ENCODE peak calls at places on chromosomes 6 and 20, in ten cellular contexts. J is fibroblast of mammary gland, K is cardiac muscle cell, B is transverse colon, D is tibial artery, W is body of pancreas, R is mesendoderm, G is astrocyte of the spinal cord, N is right cardiac atrium, F is GM12865. E is an unnamed sample.

GRCh38 chr20:24546232-24546892 is 76.9 kb downstream of the SYNDIG1 start:
- DNase-seq in J (no peak), G (no peak), B (no peak), R (no peak), N (no peak), K (no peak), W (no peak), D (no peak), F (no peak), E (no peak)

GRCh38 chr6:152399409-152399808 is 237.8 kb downstream of the SYNE1 start:
- DNase-seq in D (peak), J (no peak), B (no peak), G (no peak), R (no peak), W (no peak), F (no peak), K (peak), N (peak), E (no peak)

GRCh38 chr20:19313342-19314069 is 101.1 kb downstream of the SLC24A3 start:
- DNase-seq in G (no peak), F (no peak), N (no peak), K (no peak), W (no peak), R (no peak), J (no peak), B (no peak), D (no peak), E (no peak)

GRCh38 chr6:29723666-29724588 is 693 bp downstream of the HLA-F start:
- DNase-seq in W (peak), N (peak), F (peak), J (no peak), K (peak), G (no peak), B (peak), R (peak), D (peak), E (peak)

GRCh38 chr6:40960784-40961430 is 78.1 kb downstream of the UNC5CL start:
- DNase-seq in N (peak), J (peak), G (no peak), B (no peak), K (no peak), W (no peak), R (no peak), F (no peak), D (no peak), E (no peak)

GRCh38 chr20:64242003-64242796 is 13.3 kb upstream of the PCMTD2 start:
- DNase-seq in F (no peak), D (peak), K (no peak), G (no peak), J (no peak), W (no peak), N (no peak), B (no peak), R (no peak), E (no peak)

GRCh38 chr20:64001607-64002011 is 20.7 kb downstream of the PRPF6 start:
- DNase-seq in K (no peak), B (no peak), J (no peak), D (no peak), N (no peak), R (no peak), G (peak), F (no peak), W (peak), E (no peak)

GRCh38 chr6:13927203-13927602 is 2.5 kb downstream of the RNF182 start:
- DNase-seq in W (no peak), D (no peak), F (no peak), B (no peak), J (no peak), G (no peak), R (peak), N (no peak), K (no peak), E (peak)

GRCh38 chr20:21074605-21075336 is 31.4 kb downstream of the LINC00237 start:
- DNase-seq in J (peak), W (no peak), D (no peak), B (no peak), F (peak), G (no peak), N (no peak), R (no peak), K (no peak), E (no peak)

GRCh38 chr6:85390775-85391174 is 59.1 kb upstream of the NT5E start:
- DNase-seq in J (peak), R (no peak), K (no peak), N (no peak), B (no peak), G (no peak), F (no peak), W (no peak), D (no peak), E (no peak)

GRCh38 chr6:137968901-137969300 is 101.8 kb downstream of the TNFAIP3 start:
- DNase-seq in D (no peak), F (no peak), K (no peak), R (peak), W (no peak), N (no peak), G (no peak), J (no peak), B (no peak), E (no peak)

GRCh38 chr6:46793138-46793537 is at the start of gene MEP1A:
- DNase-seq in B (no peak), N (no peak), J (no peak), W (no peak), G (no peak), D (no peak), R (no peak), K (no peak), F (no peak), E (no peak)

GRCh38 chr6:46796842-46797241 is 3.7 kb downstream of the MEP1A start:
- DNase-seq in B (no peak), J (peak), N (no peak), G (no peak), R (no peak), K (no peak), D (no peak), W (no peak), F (no peak), E (no peak)

GRCh38 chr6:46790359-46790874 is 2.8 kb upstream of the MEP1A start:
- DNase-seq in J (no peak), F (no peak), B (no peak), G (no peak), R (peak), D (no peak), N (no peak), K (no peak), W (no peak), E (no peak)

GRCh38 chr6:46792635-46793034 is 554 bp upstream of the MEP1A start:
- DNase-seq in G (no peak), K (no peak), W (no peak), B (no peak), R (no peak), J (no peak), F (no peak), D (no peak), N (no peak), E (no peak)

GRCh38 chr6:46794068-46794467 is 879 bp downstream of the MEP1A start:
- DNase-seq in K (no peak), J (no peak), W (no peak), N (no peak), D (no peak), B (no peak), F (no peak), R (no peak), G (no peak), E (no peak)
- H3K4me3 ChIP-seq in K (no peak), J (no peak), W (no peak), N (no peak), D (no peak), B (peak), F (no peak), R (no peak), G (no peak), E (no peak)

DNA sequence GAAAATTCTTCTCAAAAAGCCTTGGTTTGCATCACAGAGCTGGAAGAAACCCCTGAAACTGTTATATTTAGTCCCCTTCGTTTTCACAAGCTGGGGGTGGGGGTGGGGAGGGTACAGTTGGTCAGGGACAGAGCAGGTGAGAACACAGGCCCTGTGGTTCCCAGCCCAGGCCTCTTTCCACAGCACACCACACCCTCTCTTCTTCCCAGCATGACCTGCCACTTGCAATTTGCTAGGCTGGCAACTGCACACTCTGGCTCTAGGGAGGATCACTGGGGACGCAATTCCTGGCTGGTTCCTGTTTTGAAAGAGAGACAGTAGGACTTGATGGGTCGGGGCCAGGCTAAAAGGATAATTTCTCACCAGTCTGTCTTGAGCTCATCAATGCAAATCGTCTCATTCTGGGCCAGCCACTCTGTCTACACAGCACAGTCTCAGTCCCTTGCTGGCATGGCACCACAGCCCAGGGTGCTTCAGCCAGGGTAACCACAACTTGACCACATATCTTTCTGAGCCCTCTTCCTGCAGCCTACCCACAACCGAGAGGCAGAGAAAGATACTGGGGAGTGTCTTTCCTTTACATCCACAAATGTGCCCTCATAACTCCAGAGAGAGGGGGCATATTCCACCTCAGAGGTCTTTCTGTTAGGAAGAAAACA is 41.6 kb upstream of the EMILIN3 start:
- DNase-seq in J (no peak), K (no peak), D (no peak), R (no peak), W (no peak), G (no peak), F (peak), B (peak), N (no peak), E (no peak)
- H3K4me3 ChIP-seq in J (no peak), K (no peak), D (no peak), R (no peak), W (no peak), G (no peak), F (no peak), B (no peak), N (no peak), E (no peak)

GRCh38 chr20:47352332-47353223 is 3.9 kb downstream of the ZMYND8 start:
- DNase-seq in B (peak), K (no peak), J (no peak), N (peak), G (peak), W (peak), D (no peak), R (peak), F (peak), E (peak)
- H3K4me3 ChIP-seq in B (no peak), K (no peak), J (peak), N (peak), G (peak), W (no peak), D (no peak), R (no peak), F (peak), E (peak)

GRCh38 chr6:63576147-63576772 is 4.0 kb downstream of the LOC128125822 start:
- DNase-seq in K (no peak), R (no peak), W (no peak), J (no peak), G (no peak), B (no peak), F (no peak), D (no peak), N (no peak), E (no peak)
- H3K4me3 ChIP-seq in K (no peak), R (no peak), W (no peak), J (no peak), G (no peak), B (no peak), F (no peak), D (no peak), N (no peak), E (no peak)

GRCh38 chr20:36542516-36543186 is 1.3 kb downstream of the MYL9 start:
- DNase-seq in J (no peak), B (no peak), R (no peak), N (peak), G (no peak), W (no peak), F (no peak), D (no peak), K (no peak), E (no peak)
- H3K4me3 ChIP-seq in J (peak), B (peak), R (no peak), N (peak), G (peak), W (no peak), F (no peak), D (peak), K (peak), E (peak)

GRCh38 chr6:145147981-145148380 is 587.3 kb downstream of the EPM2A start:
- DNase-seq in W (no peak), B (no peak), N (no peak), G (no peak), F (no peak), D (no peak), K (no peak), J (no peak), R (no peak), E (no peak)
- H3K4me3 ChIP-seq in W (no peak), B (no peak), N (no peak), G (no peak), F (no peak), D (no peak), K (no peak), J (no peak), R (no peak), E (no peak)

DNA sequence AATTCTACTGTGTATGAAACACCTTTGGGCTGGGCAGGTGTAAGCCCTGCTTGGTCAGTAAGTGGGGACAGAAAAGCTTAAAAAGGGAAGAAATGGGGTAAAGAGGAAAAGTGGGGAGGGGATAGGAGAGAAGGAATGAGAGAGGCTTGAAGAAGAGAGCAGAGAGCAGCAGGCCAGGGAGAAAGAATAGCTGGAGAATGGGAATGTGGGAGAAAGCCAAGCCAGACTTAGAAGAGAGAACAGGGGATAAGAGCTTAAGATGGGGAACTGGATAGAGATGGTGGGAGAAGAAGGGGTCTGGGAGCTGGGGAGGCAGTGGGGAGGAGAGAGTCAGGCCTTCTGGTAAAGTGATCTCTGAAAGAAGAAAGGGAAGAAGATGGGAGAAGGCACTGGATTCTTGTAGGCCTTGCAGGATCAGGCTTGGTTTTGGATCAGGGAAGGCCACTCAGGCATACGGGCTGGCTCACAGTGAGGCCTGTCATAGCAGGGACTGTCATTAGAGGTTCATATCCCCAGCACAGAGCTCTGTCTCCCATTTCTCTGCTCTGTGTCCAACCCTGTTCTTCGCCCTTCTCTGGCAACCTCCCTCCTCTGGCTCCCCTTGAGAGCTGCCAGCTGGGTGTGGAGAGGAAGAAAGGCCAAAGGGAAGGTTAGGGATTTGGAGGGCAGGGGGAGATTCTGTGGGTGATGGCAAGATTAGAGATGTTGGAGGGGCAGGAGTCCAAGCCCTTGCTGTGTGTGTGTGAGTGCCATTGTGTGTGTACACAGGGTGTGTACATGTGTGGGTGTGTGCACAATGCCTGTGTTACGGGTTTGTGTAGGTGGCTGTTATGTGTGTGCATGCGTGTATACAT is 9.3 kb downstream of the SYNGAP1 start:
- DNase-seq in G (no peak), W (no peak), F (no peak), D (peak), R (no peak), J (no peak), N (peak), B (no peak), K (no peak), E (no peak)
- H3K4me3 ChIP-seq in G (no peak), W (no peak), F (no peak), D (no peak), R (no peak), J (peak), N (no peak), B (no peak), K (peak), E (peak)

DNA sequence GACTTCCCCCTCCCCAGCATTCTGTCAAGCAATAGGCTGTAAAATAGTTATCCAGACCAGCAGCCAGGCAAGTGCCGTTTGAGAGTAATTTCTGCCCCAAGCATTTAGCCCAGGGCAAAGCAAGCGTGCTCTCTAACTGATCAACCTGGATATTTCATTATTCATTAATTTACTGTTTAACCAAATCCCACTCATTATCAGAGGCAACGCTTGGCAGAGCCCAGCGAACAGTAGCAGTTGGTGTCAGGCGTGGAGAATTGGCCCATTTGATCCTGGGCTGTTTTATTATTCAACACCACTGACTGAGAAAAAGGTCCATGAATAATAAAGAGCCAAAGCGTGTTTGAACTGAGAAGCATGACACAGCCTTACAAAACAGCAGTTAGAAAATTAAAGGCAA is 35.3 kb downstream of the TFAP2B start:
- DNase-seq in R (no peak), K (no peak), B (no peak), W (no peak), G (no peak), N (no peak), F (no peak), J (no peak), D (no peak), E (no peak)
- H3K4me3 ChIP-seq in R (no peak), K (no peak), B (no peak), W (no peak), G (no peak), N (no peak), F (no peak), J (no peak), D (no peak), E (no peak)

DNA sequence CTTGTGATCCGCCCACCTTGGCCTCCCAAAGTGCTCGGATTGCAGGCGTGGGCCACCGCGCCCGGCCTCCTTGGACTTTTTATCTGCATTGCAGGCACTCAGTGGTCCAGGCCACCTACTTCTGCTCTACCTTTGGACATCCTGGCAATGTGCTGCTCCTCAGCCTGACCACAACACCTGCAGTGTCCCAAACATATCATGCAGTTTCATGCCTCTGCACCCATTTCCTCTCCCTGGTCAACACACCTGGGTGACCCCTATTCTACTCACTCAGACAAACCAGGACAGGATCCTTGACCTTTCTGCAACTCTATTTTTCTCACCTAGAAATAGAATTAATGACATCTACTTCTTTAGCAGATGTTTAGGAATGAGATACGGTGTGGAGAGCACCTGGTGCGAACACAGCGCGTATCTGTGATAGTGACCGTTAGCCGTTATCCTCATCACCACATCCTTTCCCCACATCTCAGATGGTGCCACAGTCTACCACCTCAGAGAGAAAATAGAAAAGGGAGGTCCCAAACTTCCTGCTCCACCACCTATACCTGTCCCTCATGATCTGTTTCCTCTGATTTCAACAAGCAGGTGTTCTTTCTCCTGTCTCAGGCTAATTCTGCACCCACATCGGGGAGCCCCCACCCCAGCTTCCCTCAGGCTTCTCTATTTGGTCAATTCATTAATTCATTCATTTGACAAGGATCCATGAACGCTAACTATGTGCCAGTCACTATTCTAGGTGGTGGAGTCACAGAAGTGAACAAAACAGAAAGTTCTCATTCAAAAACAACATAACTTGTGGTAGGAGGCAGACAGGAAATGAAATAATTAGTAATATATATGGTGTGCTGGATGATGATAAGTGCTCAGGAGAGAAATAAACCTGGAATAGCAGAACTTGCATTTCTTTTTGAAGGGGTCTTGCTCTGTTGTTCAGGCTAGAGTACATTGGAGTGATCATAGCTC is 4.3 kb upstream of the BTN3A2 start:
- DNase-seq in F (peak), W (no peak), R (no peak), G (no peak), J (no peak), N (no peak), D (no peak), B (peak), K (no peak), E (no peak)
- H3K4me3 ChIP-seq in F (no peak), W (no peak), R (no peak), G (no peak), J (no peak), N (no peak), D (no peak), B (no peak), K (no peak), E (no peak)

E was measured in GM23338.